ENCODE peak calls at places on chromosomes 13 and 19, in nine cellular contexts. E is epithelial cell of esophagus, O is brain microvascular endothelial cell, J is fibroblast of lung, D is AG10803, Q is left ventricle myocardium inferior, N is ascending aorta, R is transverse colon, X is choroid plexus epithelial cell. Z is an unnamed sample.

GRCh38 chr13:34738251-34739170 is 203.6 kb upstream of the NBEA start:
- DNase-seq in E (no peak), O (no peak), J (no peak), D (no peak), Q (no peak), N (no peak), R (no peak), X (no peak), Z (no peak)

GRCh38 chr13:40974460-40975407 is 44.4 kb downstream of the ELF1 start:
- DNase-seq in E (peak; percentile 64), O (peak; percentile 50), J (peak; percentile 76), D (peak; percentile 42), Q (no peak), N (no peak), R (peak; percentile 20), X (peak; percentile 82), Z (peak; percentile 69)

GRCh38 chr19:16363133-16363851 is 38.7 kb downstream of the KLF2 start:
- DNase-seq in E (peak; percentile 47), O (no peak), J (no peak), D (no peak), Q (no peak), N (no peak), R (peak; percentile 92), X (no peak), Z (no peak)

GRCh38 chr19:46890423-46891170 is 29.8 kb downstream of the ARHGAP35 start:
- DNase-seq in E (peak; percentile 41), O (peak; percentile 64), J (peak; percentile 87), D (peak; percentile 98), Q (no peak), N (no peak), R (no peak), X (peak; percentile 82), Z (peak; percentile 92)

GRCh38 chr13:89061821-89062220 is 1390.7 kb downstream of the SLITRK5 start:
- DNase-seq in E (no peak), O (no peak), J (no peak), D (no peak), Q (no peak), N (no peak), R (peak; percentile 42), X (no peak), Z (no peak)

GRCh38 chr13:59823495-59823894 is 340.2 kb downstream of the DIAPH3 start:
- DNase-seq in E (peak; percentile 70), O (peak; percentile 27), J (peak; percentile 38), D (peak; percentile 62), Q (no peak), N (no peak), R (no peak), X (peak; percentile 68), Z (peak; percentile 22)

GRCh38 chr19:47749326-47749725 is 4.0 kb downstream of the NOP53 start:
- DNase-seq in E (no peak), O (no peak), J (no peak), D (no peak), Q (no peak), N (no peak), R (no peak), X (no peak), Z (no peak)

GRCh38 chr13:98576963-98577822 is at the start of gene STK24:
- DNase-seq in E (peak; percentile 61), O (peak; percentile 57), J (peak; percentile 84), D (peak; percentile 76), Q (peak; percentile 80), N (no peak), R (peak; percentile 78), X (peak; percentile 85), Z (peak; percentile 90)

GRCh38 chr13:62014299-62014698 is 598.6 kb upstream of the PCDH20 start:
- DNase-seq in E (peak; percentile 25), O (no peak), J (peak; percentile 57), D (no peak), Q (no peak), N (no peak), R (no peak), X (peak; percentile 40), Z (no peak)

GRCh38 chr13:23736541-23736940 is 152.7 kb downstream of the MIPEP start:
- DNase-seq in E (no peak), O (no peak), J (no peak), D (no peak), Q (no peak), N (no peak), R (no peak), X (no peak), Z (no peak)

GRCh38 chr19:21487969-21488368 is 17.4 kb upstream of the ZNF429 start:
- DNase-seq in E (no peak), O (no peak), J (no peak), D (no peak), Q (no peak), N (no peak), R (no peak), X (no peak), Z (no peak)

GRCh38 chr13:40228486-40228885 is 438.0 kb downstream of the FOXO1 start:
- DNase-seq in E (no peak), O (no peak), J (peak; percentile 83), D (no peak), Q (no peak), N (no peak), R (no peak), X (no peak), Z (peak; percentile 84)

GRCh38 chr13:72805663-72806341 is 23.9 kb downstream of the PIBF1 start:
- DNase-seq in E (no peak), O (no peak), J (peak; percentile 3), D (no peak), Q (no peak), N (no peak), R (no peak), X (peak; percentile 23), Z (peak; percentile 37)

GRCh38 chr13:69234171-69234570 is 873.5 kb upstream of the ATXN8OS start:
- DNase-seq in E (no peak), O (no peak), J (no peak), D (no peak), Q (no peak), N (no peak), R (no peak), X (no peak), Z (no peak)

GRCh38 chr19:16232568-16232967 is 34.9 kb downstream of the AP1M1 start:
- DNase-seq in E (no peak), O (no peak), J (no peak), D (no peak), Q (no peak), N (no peak), R (no peak), X (no peak), Z (no peak)

GRCh38 chr19:6126335-6126974 is 9.0 kb upstream of the ACSBG2 start:
- DNase-seq in E (peak; percentile 83), O (peak; percentile 41), J (peak; percentile 72), D (peak; percentile 67), Q (no peak), N (no peak), R (no peak), X (peak; percentile 75), Z (peak; percentile 68)

GRCh38 chr13:109454167-109454917 is 332.0 kb downstream of the IRS2 start:
- DNase-seq in E (no peak), O (no peak), J (peak; percentile 9), D (peak; percentile 60), Q (no peak), N (no peak), R (no peak), X (peak; percentile 9), Z (peak; percentile 49)

GRCh38 chr13:27302643-27303262 is 32.1 kb downstream of the RASL11A start:
- DNase-seq in E (no peak), O (no peak), J (no peak), D (no peak), Q (no peak), N (no peak), R (no peak), X (no peak), Z (no peak)
- H3K4me3 ChIP-seq in E (no peak overlapping the region), O (no peak overlapping the region), J (no peak overlapping the region), D (no peak overlapping the region), Q (no peak overlapping the region), N (no peak overlapping the region), R (no peak overlapping the region), X (no peak overlapping the region), Z (no peak overlapping the region)

GRCh38 chr13:104534847-104535246 is 1468.6 kb upstream of the SLC10A2 start:
- DNase-seq in E (no peak), O (no peak), J (no peak), D (no peak), Q (no peak), N (no peak), R (no peak), X (no peak), Z (no peak)
- TF ChIP-seq CTCF in E (peak; percentile 7), O (peak; percentile 16), J (peak; percentile 4), D (no peak), Q (no peak), N (no peak), R (no peak), X (peak; percentile 10), Z (no peak)

GRCh38 chr19:23070353-23070781 is 46.5 kb upstream of the ZNF730 start:
- DNase-seq in E (peak; percentile 31), O (peak; percentile 46), J (peak; percentile 54), D (peak; percentile 30), Q (peak; percentile 46), N (no peak), R (peak; percentile 11), X (peak; percentile 76), Z (peak; percentile 39)
- H3K4me3 ChIP-seq in E (no peak overlapping the region), O (peak overlapping the region; percentile 12), J (no peak overlapping the region), D (no peak overlapping the region), Q (peak overlapping the region; percentile 64), N (peak overlapping the region; percentile 15), R (no peak overlapping the region), X (peak overlapping the region; percentile 58), Z (peak overlapping the region; percentile 53)

DNA sequence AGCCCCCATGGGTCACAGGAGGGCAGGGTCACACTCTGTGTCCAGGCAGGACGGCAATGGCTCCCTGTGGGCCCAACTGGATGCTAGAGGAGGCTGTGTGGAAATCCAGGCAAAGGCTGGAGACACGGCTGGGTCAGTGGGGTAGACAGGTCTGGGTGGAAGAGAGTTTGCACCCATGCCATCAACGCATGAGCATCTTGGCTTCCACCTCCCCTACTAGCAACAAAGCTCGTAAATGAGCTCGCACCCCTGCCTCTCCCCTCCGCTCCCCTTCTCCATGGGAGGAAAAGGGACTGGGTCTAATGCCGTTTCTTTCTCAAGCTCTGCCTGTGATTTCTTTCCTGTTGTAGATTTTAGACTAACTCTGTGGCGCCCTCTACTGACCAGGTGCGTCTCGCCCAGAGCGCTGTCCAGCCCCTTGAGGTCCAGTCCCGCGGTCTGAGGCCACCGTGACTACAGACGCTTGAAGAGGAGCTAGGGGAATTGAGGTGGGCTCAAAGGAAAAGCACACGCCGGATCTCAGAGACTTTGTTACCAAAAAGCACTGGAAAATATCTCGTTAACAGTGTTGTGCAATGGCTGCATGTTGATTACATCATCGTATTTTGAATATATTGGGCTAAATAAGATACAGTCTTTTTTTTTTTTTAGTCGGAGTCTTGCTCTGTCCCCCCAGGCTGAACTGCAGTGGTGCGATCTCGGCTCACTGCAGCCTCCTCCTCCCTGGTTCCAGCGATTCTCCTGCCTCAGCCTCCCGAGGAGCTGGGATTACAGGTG is 50.7 kb upstream of the USP29 start:
- DNase-seq in E (no peak), O (no peak), J (no peak), D (no peak), Q (no peak), N (no peak), R (no peak), X (no peak), Z (peak; percentile 14)
- TF ChIP-seq CTCF in E (no peak), O (no peak), J (no peak), D (no peak), Q (peak; percentile 40), N (no peak), R (peak; percentile 28), X (no peak), Z (peak; percentile 17)

GRCh38 chr19:19900124-19900523 is 622 bp upstream of the ZNF93 start:
- DNase-seq in E (no peak), O (peak; percentile 66), J (peak; percentile 89), D (peak; percentile 80), Q (no peak), N (no peak), R (no peak), X (peak; percentile 76), Z (peak; percentile 75)
- H3K4me3 ChIP-seq in E (peak overlapping the region; percentile 77), O (peak overlapping the region; percentile 83), J (peak overlapping the region; percentile 51), D (peak overlapping the region; percentile 86), Q (peak overlapping the region; percentile 80), N (peak overlapping the region; percentile 80), R (peak overlapping the region; percentile 60), X (peak overlapping the region; percentile 77), Z (peak overlapping the region; percentile 88)